ENCODE peak calls at places on chromosomes 12 and 14, in six cellular contexts. S is upper lobe of left lung, L is transverse colon, Y is spleen, X is SK-N-SH, E is GM12878. A is an unnamed sample. For H3K4me1, the result is how much of the 10 kb centered on the place peaks cover.

GRCh38 chr14:59407246-59407615 is 57.9 kb downstream of the GPR135 start:
- DNase-seq in S (no peak), L (no peak), Y (no peak), E (no peak), X (no peak), A (no peak)

GRCh38 chr12:46699986-46700385 is 125.8 kb downstream of the SLC38A4 start:
- DNase-seq in Y (no peak), X (no peak), E (no peak), L (no peak), S (no peak), A (no peak)

GRCh38 chr12:29634057-29634456 is 136.6 kb upstream of the OVCH1 start:
- DNase-seq in S (no peak), E (no peak), X (no peak), Y (no peak), L (no peak), A (no peak)

GRCh38 chr14:92215579-92215978 is 93.8 kb downstream of the CPSF2 start:
- DNase-seq in S (no peak), Y (no peak), X (no peak), L (no peak), E (no peak), A (no peak)

GRCh38 chr12:3556716-3557115 is 65.7 kb downstream of the PRMT8 start:
- DNase-seq in S (no peak), Y (no peak), L (no peak), E (no peak), X (no peak), A (no peak)

GRCh38 chr12:93297032-93297431 is 80.7 kb upstream of the NUDT4 start:
- DNase-seq in E (peak), X (no peak), Y (no peak), S (no peak), L (no peak), A (no peak)

GRCh38 chr12:22812531-22812930 is 187.6 kb downstream of the ETNK1 start:
- DNase-seq in L (no peak), E (no peak), S (peak), Y (no peak), X (no peak), A (no peak)

GRCh38 chr12:54038260-54038759 is 5.5 kb downstream of the HOXC5 start:
- DNase-seq in Y (no peak), L (no peak), E (no peak), S (no peak), X (no peak), A (no peak)

GRCh38 chr14:98474900-98475299 is 797.1 kb downstream of the BCL11B start:
- DNase-seq in Y (no peak), X (no peak), S (no peak), L (no peak), E (no peak), A (no peak)

GRCh38 chr12:120249266-120249874 is 16.2 kb downstream of the PXN start:
- DNase-seq in X (no peak), L (no peak), E (no peak), S (no peak), Y (no peak), A (no peak)

GRCh38 chr12:82874935-82875334 is 188.2 kb downstream of the TMTC2 start:
- DNase-seq in X (no peak), Y (no peak), E (no peak), S (no peak), L (no peak), A (no peak)

GRCh38 chr14:104970231-104971068 is 7.7 kb downstream of the AHNAK2 start:
- DNase-seq in S (peak), E (no peak), X (no peak), Y (peak), L (peak), A (no peak)

GRCh38 chr14:42884100-42884499 is 1277.4 kb downstream of the LRFN5 start:
- DNase-seq in X (no peak), L (no peak), S (no peak), Y (no peak), E (no peak), A (no peak)

GRCh38 chr12:95836185-95836609 is 22.6 kb upstream of the SNRPF start:
- DNase-seq in X (peak), E (no peak), L (no peak), S (no peak), Y (no peak), A (no peak)

GRCh38 chr14:34785223-34786006 is 71.0 kb upstream of the CFL2 start:
- DNase-seq in L (no peak), X (no peak), Y (no peak), S (no peak), E (no peak), A (no peak)

GRCh38 chr12:26204612-26205289 is 9.4 kb downstream of the SSPN start:
- DNase-seq in L (no peak), E (no peak), Y (no peak), S (no peak), X (no peak), A (no peak)

GRCh38 chr12:53757095-53757770 is 5.5 kb upstream of the CISTR start:
- DNase-seq in X (peak), L (peak), Y (peak), S (no peak), E (no peak), A (no peak)

GRCh38 chr12:1212529-1212928 is 221.5 kb downstream of the ERC1 start:
- DNase-seq in Y (no peak), X (no peak), L (peak), S (no peak), E (no peak), A (no peak)

GRCh38 chr12:124169577-124169976 is 125.3 kb upstream of the RFLNA start:
- DNase-seq in L (no peak), Y (no peak), S (no peak), E (no peak), X (no peak), A (no peak)

GRCh38 chr12:105554223-105554678 is 223.8 kb downstream of the C12orf75 start:
- DNase-seq in X (no peak), E (no peak), Y (no peak), S (no peak), L (no peak), A (no peak)

GRCh38 chr14:61140271-61140670 is 140.9 kb downstream of the TMEM30B start:
- DNase-seq in E (no peak), L (no peak), X (no peak), S (no peak), Y (no peak), A (no peak)

GRCh38 chr14:93533437-93533836 is 102.7 kb downstream of the UNC79 start:
- DNase-seq in X (no peak), E (no peak), S (no peak), L (no peak), Y (no peak), A (no peak)

GRCh38 chr12:3751151-3752095 is 1.5 kb downstream of the CRACR2A start:
- DNase-seq in S (no peak), E (no peak), L (no peak), Y (peak), X (no peak), A (peak)

GRCh38 chr12:120065472-120065871 is 51.1 kb downstream of the RAB35 start:
- DNase-seq in S (no peak), Y (no peak), X (no peak), L (no peak), E (no peak), A (no peak)

GRCh38 chr14:105120056-105120455 is 48.5 kb downstream of the JAG2 start:
- DNase-seq in X (no peak), S (no peak), E (no peak), Y (no peak), L (no peak), A (no peak)

GRCh38 chr12:5328669-5329068 is 103.2 kb upstream of the NTF3 start:
- DNase-seq in E (no peak), S (no peak), X (no peak), Y (no peak), L (no peak), A (no peak)

GRCh38 chr12:132479938-132480619 is 9.9 kb upstream of the FBRSL1 start:
- DNase-seq in L (no peak), E (no peak), X (no peak), Y (no peak), S (peak), A (no peak)

GRCh38 chr12:132478845-132479244 is 11.1 kb upstream of the FBRSL1 start:
- DNase-seq in X (no peak), Y (no peak), S (no peak), L (no peak), E (no peak), A (no peak)

GRCh38 chr12:132480620-132481132 is 9.3 kb upstream of the FBRSL1 start:
- DNase-seq in E (no peak), L (no peak), S (peak), Y (no peak), X (no peak), A (no peak)

GRCh38 chr12:132478433-132478803 is 11.5 kb upstream of the FBRSL1 start:
- DNase-seq in E (no peak), L (no peak), Y (no peak), S (peak), X (no peak), A (no peak)

DNA sequence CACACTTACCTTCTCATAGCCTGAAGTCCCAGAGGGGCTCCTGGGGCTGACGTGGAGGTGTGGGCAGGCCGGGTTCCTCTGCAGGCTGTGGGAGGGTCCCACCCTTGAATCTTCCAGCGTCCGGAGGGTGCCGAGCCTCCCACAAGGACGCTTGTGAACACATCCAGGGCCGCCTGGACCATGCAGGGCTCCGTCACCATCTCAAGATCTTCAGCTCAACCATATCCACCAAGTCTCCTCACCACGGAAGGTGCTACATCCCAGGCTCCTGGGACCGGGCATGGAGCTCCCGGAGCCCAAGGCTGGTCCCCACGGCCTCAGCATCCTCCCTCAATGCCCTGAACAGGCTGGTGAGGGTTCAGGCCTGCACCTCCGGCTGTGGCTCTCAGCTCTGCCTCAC is 10.7 kb upstream of the FBRSL1 start:
- DNase-seq in E (no peak), X (no peak), S (no peak), Y (no peak), L (no peak), A (no peak)
- H3K4me1 ChIP-seq in E (under half), X (under half), S (under half), Y (under half), L (under half), A (under half)

DNA sequence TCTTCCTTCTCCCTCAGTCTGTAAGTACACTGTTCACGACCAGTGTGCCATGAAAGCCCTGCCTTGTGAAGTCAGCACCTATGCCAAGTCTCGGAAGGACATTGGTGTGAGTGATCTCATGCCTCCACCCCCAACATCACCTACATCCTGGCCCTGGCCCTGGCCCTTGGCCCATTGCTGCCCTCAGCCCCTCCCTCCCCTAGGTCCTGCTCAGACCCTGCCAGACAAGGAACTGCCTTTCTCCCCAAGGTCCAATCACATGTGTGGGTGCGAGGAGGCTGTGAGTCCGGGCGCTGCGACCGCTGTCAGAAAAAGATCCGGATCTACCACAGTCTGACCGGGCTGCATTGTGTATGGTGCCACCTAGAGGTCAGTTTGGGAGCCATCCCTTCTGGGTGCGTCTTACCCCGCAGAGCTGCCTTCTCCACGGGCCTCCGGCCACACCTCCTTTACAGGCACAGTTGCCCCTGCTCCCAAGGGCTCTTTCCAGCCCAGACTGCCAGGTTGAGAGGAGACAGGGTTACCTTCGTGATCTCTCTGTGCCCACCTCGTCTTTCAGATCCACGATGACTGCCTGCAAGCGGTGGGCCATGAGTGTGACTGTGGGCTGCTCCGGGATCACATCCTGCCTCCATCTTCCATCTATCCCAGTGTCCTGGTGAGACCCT is 9.2 kb downstream of the DGKA start:
- DNase-seq in E (peak), S (peak), Y (peak), L (peak), X (peak), A (no peak)
- TF ChIP-seq POLR2AphosphoS5 in E (no peak), S (no peak), Y (peak), L (no peak), X (no peak), A (no peak)

GRCh38 chr12:48021485-48022179 is 17.4 kb upstream of the COL2A1 start:
- DNase-seq in Y (no peak), E (no peak), L (peak), X (no peak), S (no peak), A (no peak)
- H3K4me1 ChIP-seq in Y (under half), E (under half), L (under half), X (under half), S (under half), A (under half)

GRCh38 chr12:113203852-113204760 is 17.2 kb upstream of the TPCN1 start:
- DNase-seq in E (no peak), L (no peak), Y (no peak), X (no peak), S (no peak), A (no peak)
- TF ChIP-seq POLR2AphosphoS5 in E (no peak), L (no peak), Y (no peak), X (no peak), S (no peak), A (no peak)

GRCh38 chr12:32568241-32568640 is 110.9 kb upstream of the DNM1L start:
- DNase-seq in Y (no peak), E (no peak), S (no peak), X (no peak), L (no peak), A (no peak)
- H3K4me1 ChIP-seq in Y (under half), E (under half), S (under half), X (under half), L (under half), A (under half)

DNA sequence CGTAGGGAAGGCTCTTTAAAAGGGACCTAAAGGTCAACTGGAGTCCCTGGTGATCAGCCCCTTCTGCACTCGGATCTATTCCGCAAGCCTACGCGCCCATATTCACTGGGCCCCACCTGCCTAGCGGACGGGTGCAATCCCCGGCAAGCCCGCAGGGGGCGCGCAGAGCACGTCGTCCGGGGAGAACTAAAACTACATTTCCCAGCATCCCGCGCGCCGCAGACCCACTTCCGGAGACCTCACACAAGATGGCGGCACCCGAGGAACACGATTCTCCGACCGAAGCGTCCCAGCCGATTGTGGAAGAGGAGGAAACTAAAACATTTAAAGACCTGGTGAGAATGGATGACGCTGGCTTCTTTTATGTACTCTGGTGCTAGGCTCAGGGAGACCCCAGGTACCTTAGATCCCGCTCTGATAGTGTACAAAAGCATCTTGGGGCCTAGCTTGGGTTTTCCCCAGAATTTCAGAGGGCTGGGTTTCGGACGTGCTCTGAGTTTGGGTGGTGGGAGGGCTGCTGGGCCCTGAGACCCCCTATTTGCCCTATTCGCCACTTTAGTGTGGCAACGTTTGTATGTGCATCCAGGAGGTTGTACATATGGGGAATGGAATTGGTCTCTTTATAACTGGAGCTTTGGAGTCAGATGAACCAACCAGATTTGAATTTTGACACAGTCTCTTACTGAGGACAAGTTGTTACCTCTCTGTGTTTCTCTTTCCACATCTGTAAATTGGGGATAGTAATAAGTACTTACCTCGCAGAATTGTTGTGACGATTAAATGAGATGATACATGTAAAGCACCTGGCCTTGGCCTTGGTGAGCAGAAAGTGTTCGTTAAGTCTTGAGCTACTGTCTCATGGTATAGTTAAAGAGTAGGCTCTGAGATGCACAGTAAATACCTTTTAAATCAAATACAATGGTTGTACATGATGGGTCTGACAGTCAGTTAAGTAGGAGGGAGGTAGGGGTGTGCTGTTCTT is at the start of gene DDX47:
- DNase-seq in L (peak), Y (peak), E (peak), S (peak), X (peak), A (peak)
- TF ChIP-seq POLR2AphosphoS5 in L (peak), Y (peak), E (peak), S (peak), X (peak), A (peak)

GRCh38 chr12:57886590-57887363 is 40.2 kb upstream of the CTDSP2 start:
- DNase-seq in Y (no peak), L (no peak), S (no peak), X (no peak), E (no peak), A (no peak)

GRCh38 chr12:57889541-57889989 is 43.0 kb upstream of the CTDSP2 start:
- DNase-seq in E (no peak), L (peak), Y (no peak), S (peak), X (no peak), A (no peak)

GRCh38 chr12:57885207-57885606 is 38.7 kb upstream of the CTDSP2 start:
- DNase-seq in L (no peak), S (no peak), X (no peak), E (no peak), Y (no peak), A (no peak)

GRCh38 chr12:57888407-57889157 is 42.1 kb upstream of the CTDSP2 start:
- DNase-seq in X (no peak), S (no peak), L (peak), Y (no peak), E (no peak), A (no peak)

GRCh38 chr12:57887631-57888406 is 41.3 kb upstream of the CTDSP2 start:
- DNase-seq in X (peak), E (no peak), L (peak), Y (no peak), S (peak), A (no peak)
- H3K4me1 ChIP-seq in X (under half), E (under half), L (half or more), Y (under half), S (under half), A (half or more)

DNA sequence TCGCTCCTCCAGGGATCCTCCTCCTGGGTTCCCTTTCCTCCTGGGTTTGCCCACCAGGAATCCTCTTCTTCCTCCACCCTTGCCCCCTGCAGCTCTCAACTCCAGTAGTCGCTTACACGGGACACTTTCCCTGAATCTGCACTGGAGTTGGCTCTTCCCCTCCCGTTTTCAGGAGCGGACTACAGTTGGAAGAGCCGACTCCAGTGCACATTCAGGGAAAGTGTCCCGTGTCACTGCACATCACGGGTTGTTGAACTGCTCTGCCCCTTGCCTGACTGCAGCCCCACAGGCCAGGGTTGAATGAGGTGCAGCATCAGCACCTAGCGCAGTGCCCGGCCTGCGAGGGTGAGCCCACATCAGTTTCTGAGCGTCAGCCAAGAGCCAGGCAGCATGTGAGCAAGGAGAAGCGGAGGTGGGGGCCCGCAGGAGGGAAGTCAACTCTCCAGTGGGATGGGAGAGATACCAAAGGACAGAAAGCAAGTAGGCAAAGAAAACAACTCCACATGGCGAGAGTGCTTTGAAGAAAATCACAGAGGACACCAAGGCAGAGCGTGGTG is 13.1 kb downstream of the RAPGEF3 start:
- DNase-seq in X (no peak), Y (no peak), S (no peak), E (no peak), L (no peak), A (no peak)
- TF ChIP-seq POLR2AphosphoS5 in X (no peak), Y (no peak), S (no peak), E (no peak), L (no peak), A (no peak)

A was measured in vagina.